ENCODE peak calls at places on chromosomes 11 and 22, in seven cellular contexts. Y is Jurkat, Clone E6-1; H is brain microvascular endothelial cell; R is left ventricle myocardium inferior; Q is fibroblast of pulmonary artery; E is OCI-LY7; G is mucosa of descending colon. L is an unnamed sample.

GRCh38 chr11:117819096-117820040 is 5.2 kb downstream of the FXYD2 start:
- DNase-seq in Y (peak; percentile 64), G (peak; percentile 84), R (peak; percentile 71), E (peak; percentile 35), Q (peak; percentile 85), H (peak; percentile 66), L (no peak)

GRCh38 chr11:15158351-15159015 is 43.8 kb downstream of the INSC start:
- DNase-seq in E (no peak), R (no peak), Q (peak; percentile 59), H (peak; percentile 11), G (no peak), Y (no peak), L (no peak)

GRCh38 chr22:17471901-17472566 is 91.3 kb upstream of the SLC25A18 start:
- DNase-seq in Y (no peak), G (no peak), R (peak; percentile 26), Q (peak; percentile 17), E (no peak), H (no peak), L (no peak)

GRCh38 chr11:1368216-1368615 is 21.5 kb upstream of the BRSK2 start:
- DNase-seq in Q (no peak), E (no peak), G (no peak), R (no peak), Y (no peak), H (no peak), L (no peak)

GRCh38 chr11:72579816-72580647 is 94.2 kb downstream of the PDE2A start:
- DNase-seq in H (no peak), E (peak; percentile 35), Y (no peak), R (no peak), Q (no peak), G (no peak), L (no peak)

GRCh38 chr11:102940714-102941588 is 14.6 kb downstream of the MMP13 start:
- DNase-seq in Y (peak; percentile 45), R (no peak), Q (peak; percentile 78), E (peak; percentile 65), G (no peak), H (peak; percentile 64), L (peak; percentile 26)

GRCh38 chr22:20523118-20523983 is 15.9 kb downstream of the MED15 start:
- DNase-seq in E (no peak), H (peak; percentile 14), Y (peak; percentile 74), Q (peak; percentile 33), G (no peak), R (no peak), L (no peak)

GRCh38 chr11:130801287-130802146 is 114.8 kb downstream of the SNX19 start:
- DNase-seq in Y (no peak), E (no peak), G (no peak), H (peak; percentile 28), Q (no peak), R (no peak), L (no peak)

GRCh38 chr22:37248251-37248650 is 4.2 kb upstream of the RAC2 start:
- DNase-seq in Y (no peak), G (peak; percentile 5), Q (no peak), E (no peak), H (no peak), R (no peak), L (no peak)

GRCh38 chr22:46846154-46846831 is 83.8 kb downstream of the TBC1D22A start:
- DNase-seq in Y (no peak), G (no peak), H (peak; percentile 11), E (no peak), R (no peak), Q (peak; percentile 11), L (no peak)

GRCh38 chr11:119680899-119681370 is 48.1 kb downstream of the NECTIN1 start:
- DNase-seq in Y (no peak), G (no peak), Q (peak; percentile 31), R (peak; percentile 71), E (no peak), H (no peak), L (no peak)

GRCh38 chr22:49724893-49725489 is 102.7 kb downstream of the BRD1 start:
- DNase-seq in Q (peak; percentile 37), Y (peak; percentile 35), H (peak; percentile 34), G (peak; percentile 73), R (peak; percentile 46), E (peak; percentile 70), L (no peak)
- H3K4me3 ChIP-seq in Q (no peak overlapping the region), Y (peak overlapping the region; percentile 68), H (no peak overlapping the region), G (no peak overlapping the region), R (peak overlapping the region; percentile 60), E (peak overlapping the region; percentile 57), L (no peak overlapping the region)

GRCh38 chr11:105040703-105041102 is 4.4 kb downstream of the CARD16 start:
- DNase-seq in Q (no peak), R (no peak), G (no peak), E (no peak), Y (no peak), H (no peak), L (no peak)

GRCh38 chr11:105046898-105047579 is 1.9 kb upstream of the CARD16 start:
- DNase-seq in Q (peak; percentile 98), H (peak; percentile 94), R (no peak), E (no peak), Y (no peak), G (no peak), L (peak; percentile 87)

GRCh38 chr11:105051559-105051958 is 6.4 kb upstream of the CARD16 start:
- DNase-seq in Y (no peak), G (no peak), Q (no peak), E (no peak), R (no peak), H (no peak), L (no peak)

GRCh38 chr11:105042178-105042577 is 3.0 kb downstream of the CARD16 start:
- DNase-seq in E (no peak), G (no peak), H (no peak), R (no peak), Q (no peak), Y (no peak), L (no peak)

GRCh38 chr11:105045897-105046296 is 762 bp upstream of the CARD16 start:
- DNase-seq in Q (peak; percentile 11), E (no peak), G (no peak), Y (no peak), R (no peak), H (no peak), L (no peak)
- H3K4me3 ChIP-seq in Q (no peak overlapping the region), E (no peak overlapping the region), G (no peak overlapping the region), Y (no peak overlapping the region), R (peak overlapping the region; percentile 63), H (no peak overlapping the region), L (no peak overlapping the region)

GRCh38 chr11:35524780-35525179 is 636 bp downstream of the PAMR1 start:
- DNase-seq in H (peak; percentile 52), R (no peak), Q (peak; percentile 46), G (no peak), E (no peak), Y (no peak), L (no peak)

GRCh38 chr11:35523351-35523768 is 2.1 kb downstream of the PAMR1 start:
- DNase-seq in H (no peak), G (no peak), R (no peak), Y (no peak), Q (no peak), E (no peak), L (no peak)

GRCh38 chr11:35523861-35524260 is 1.6 kb downstream of the PAMR1 start:
- DNase-seq in G (no peak), Y (no peak), Q (no peak), E (no peak), R (no peak), H (no peak), L (no peak)

GRCh38 chr11:35526370-35526792 is 965 bp upstream of the PAMR1 start:
- DNase-seq in Y (no peak), G (no peak), Q (no peak), R (no peak), H (peak; percentile 73), E (no peak), L (no peak)

DNA sequence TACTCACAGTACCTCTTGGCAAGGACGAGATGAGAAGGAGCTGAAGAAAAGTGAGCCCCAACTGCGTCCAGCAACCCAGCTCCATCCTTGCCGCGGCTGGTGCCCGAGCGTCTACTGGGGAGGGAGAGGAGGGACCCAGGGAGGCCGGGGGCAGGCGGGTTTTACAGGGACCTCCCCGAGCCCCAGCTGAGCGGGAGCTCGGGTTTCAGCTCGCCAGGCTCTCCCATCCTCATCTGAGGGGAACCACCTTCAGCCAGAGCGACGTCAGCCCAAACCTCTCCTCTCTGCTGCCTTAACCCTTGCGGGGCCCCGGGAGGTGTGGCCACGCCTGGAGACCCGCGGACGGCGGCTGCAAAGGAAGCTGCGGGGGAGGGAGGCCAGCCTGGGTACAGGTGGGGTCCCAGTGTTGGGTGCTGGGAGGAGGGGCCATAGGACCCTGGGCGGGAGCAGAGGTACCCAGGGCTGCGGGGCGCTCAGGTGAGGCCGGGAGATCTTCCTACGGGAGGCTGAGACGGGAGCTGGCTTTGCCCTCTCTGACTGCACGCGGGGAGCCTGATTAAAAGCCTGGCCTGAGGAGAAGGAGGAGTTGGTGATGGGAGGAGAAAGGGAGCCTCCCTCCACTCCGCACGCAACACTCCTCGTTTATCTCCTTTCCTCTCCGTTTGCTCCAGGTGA is at the start of gene PAMR1:
- DNase-seq in Y (no peak), R (peak; percentile 54), G (peak; percentile 39), E (no peak), H (peak; percentile 74), Q (peak; percentile 80), L (no peak)
- H3K4me3 ChIP-seq in Y (no peak within 1 kb of the TSS), R (peak within 1 kb of the TSS; percentile 63), G (no peak within 1 kb of the TSS), E (no peak within 1 kb of the TSS), H (peak within 1 kb of the TSS; percentile 71), Q (peak within 1 kb of the TSS; percentile 75), L (peak within 1 kb of the TSS; percentile 37)

GRCh38 chr11:30017467-30017895 is 651 bp upstream of the KCNA4 start:
- DNase-seq in H (no peak), E (no peak), R (no peak), Q (no peak), G (no peak), Y (no peak), L (no peak)

GRCh38 chr11:30015725-30016449 is 943 bp downstream of the KCNA4 start:
- DNase-seq in R (no peak), H (no peak), G (no peak), Y (no peak), Q (no peak), E (no peak), L (no peak)

GRCh38 chr11:30018443-30018842 is 1.6 kb upstream of the KCNA4 start:
- DNase-seq in H (no peak), G (no peak), R (no peak), E (no peak), Y (no peak), Q (no peak), L (no peak)

GRCh38 chr11:30019481-30019880 is 2.7 kb upstream of the KCNA4 start:
- DNase-seq in H (no peak), Q (no peak), Y (no peak), E (no peak), R (no peak), G (no peak), L (no peak)

DNA sequence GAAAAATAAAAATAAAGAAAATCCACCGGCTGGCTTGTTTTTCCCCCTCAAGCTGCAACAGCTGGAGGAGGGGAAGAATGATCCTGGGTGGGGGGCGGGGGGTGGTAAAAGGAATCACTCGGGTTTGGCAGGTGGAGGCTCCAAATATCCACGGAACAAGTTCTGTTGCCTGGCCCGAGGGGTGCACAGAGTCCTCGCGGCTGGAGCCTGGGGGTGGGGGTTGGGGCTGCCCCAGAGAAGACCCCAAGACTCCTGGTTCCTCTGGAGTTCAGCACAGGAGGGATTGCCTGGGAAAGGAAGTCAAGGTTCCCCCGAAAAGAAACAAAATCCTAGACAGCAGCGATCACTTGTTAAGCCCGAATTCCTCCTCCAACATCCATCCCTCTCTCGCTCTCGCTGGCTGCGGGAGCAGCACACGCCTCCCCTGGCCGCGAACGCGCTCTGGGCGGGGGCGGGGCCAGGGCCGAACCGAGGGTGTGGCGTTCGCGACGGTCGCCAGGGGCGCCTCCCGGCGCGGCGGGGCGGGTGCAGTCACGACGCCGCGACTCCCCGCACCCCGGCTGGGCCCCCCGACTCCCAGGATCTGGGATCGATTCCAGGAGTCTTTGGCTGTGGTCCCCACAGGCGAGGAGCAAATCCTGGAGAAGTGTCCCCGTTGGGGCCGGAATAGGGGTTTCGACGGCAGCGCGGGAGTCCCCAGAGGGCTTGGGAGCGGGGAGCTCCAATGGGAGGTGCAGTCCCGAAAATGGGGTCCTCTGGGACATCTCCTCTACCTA is at the start of gene KCNA4:
- DNase-seq in H (no peak), R (peak; percentile 34), E (no peak), G (no peak), Y (no peak), Q (peak; percentile 36), L (no peak)
- H3K4me3 ChIP-seq in H (no peak within 1 kb of the TSS), R (peak within 1 kb of the TSS; percentile 70), E (no peak within 1 kb of the TSS), G (no peak within 1 kb of the TSS), Y (no peak within 1 kb of the TSS), Q (peak within 1 kb of the TSS; percentile 52), L (peak within 1 kb of the TSS; percentile 40)

L was measured in retinal pigment epithelial cell.